ENCODE peak calls at places on chromosomes 6 and 20, in six cellular contexts. One of them, this sample, is unnamed. For H3K9me3, the result is how much of the 10 kb centered on the place peaks cover.

GRCh38 chr20:32828029-32828666 is 8.4 kb downstream of the MAPRE1 start:
- DNase-seq in sigmoid colon: peak
- DNase-seq in stomach: no peak
- DNase-seq in prostate gland: no peak
- DNase-seq in adrenal gland: no peak
- DNase-seq in heart left ventricle: no peak
- DNase-seq in this sample: no peak

GRCh38 chr6:89650579-89650978 is 12.0 kb upstream of the LYRM2 start:
- DNase-seq in sigmoid colon: no peak
- DNase-seq in stomach: no peak
- DNase-seq in prostate gland: no peak
- DNase-seq in adrenal gland: no peak
- DNase-seq in heart left ventricle: no peak
- DNase-seq in this sample: no peak

GRCh38 chr6:10510592-10511367 is 10.4 kb upstream of the GCNT2 start:
- DNase-seq in sigmoid colon: peak
- DNase-seq in stomach: peak
- DNase-seq in prostate gland: peak
- DNase-seq in adrenal gland: peak
- DNase-seq in heart left ventricle: peak
- DNase-seq in this sample: peak

GRCh38 chr6:127176175-127176574 is 57.7 kb downstream of the RSPO3 start:
- DNase-seq in sigmoid colon: no peak
- DNase-seq in stomach: no peak
- DNase-seq in prostate gland: no peak
- DNase-seq in adrenal gland: no peak
- DNase-seq in heart left ventricle: no peak
- DNase-seq in this sample: peak

GRCh38 chr6:168013250-168013915 is 15.9 kb downstream of the KIF25 start:
- DNase-seq in sigmoid colon: no peak
- DNase-seq in stomach: no peak
- DNase-seq in prostate gland: no peak
- DNase-seq in adrenal gland: no peak
- DNase-seq in heart left ventricle: no peak
- DNase-seq in this sample: no peak

GRCh38 chr6:149231786-149232185 is 85.7 kb upstream of the TAB2 start:
- DNase-seq in sigmoid colon: no peak
- DNase-seq in stomach: no peak
- DNase-seq in prostate gland: no peak
- DNase-seq in adrenal gland: no peak
- DNase-seq in heart left ventricle: no peak
- DNase-seq in this sample: no peak

GRCh38 chr6:1310628-1311399 is 1.1 kb upstream of the FOXQ1 start:
- DNase-seq in sigmoid colon: no peak
- DNase-seq in stomach: peak
- DNase-seq in prostate gland: peak
- DNase-seq in adrenal gland: no peak
- DNase-seq in heart left ventricle: no peak
- DNase-seq in this sample: no peak

GRCh38 chr20:3869839-3870634 is 19.1 kb upstream of the PANK2 start:
- DNase-seq in sigmoid colon: no peak
- DNase-seq in stomach: no peak
- DNase-seq in prostate gland: no peak
- DNase-seq in adrenal gland: no peak
- DNase-seq in heart left ventricle: no peak
- DNase-seq in this sample: no peak

GRCh38 chr6:124795879-124796838 is 166.1 kb upstream of the RNF217 start:
- DNase-seq in sigmoid colon: no peak
- DNase-seq in stomach: no peak
- DNase-seq in prostate gland: peak
- DNase-seq in adrenal gland: peak
- DNase-seq in heart left ventricle: no peak
- DNase-seq in this sample: no peak

GRCh38 chr6:28543671-28544131 is 18.0 kb downstream of the GPX5 start:
- DNase-seq in sigmoid colon: no peak
- DNase-seq in stomach: no peak
- DNase-seq in prostate gland: no peak
- DNase-seq in adrenal gland: no peak
- DNase-seq in heart left ventricle: no peak
- DNase-seq in this sample: peak

GRCh38 chr20:9202440-9203080 is 133.7 kb downstream of the PLCB4 start:
- DNase-seq in sigmoid colon: no peak
- DNase-seq in stomach: no peak
- DNase-seq in prostate gland: no peak
- DNase-seq in adrenal gland: no peak
- DNase-seq in heart left ventricle: no peak
- DNase-seq in this sample: no peak

GRCh38 chr6:17280552-17281090 is 540 bp upstream of the RBM24 start:
- DNase-seq in sigmoid colon: peak
- DNase-seq in stomach: peak
- DNase-seq in prostate gland: no peak
- DNase-seq in adrenal gland: no peak
- DNase-seq in heart left ventricle: peak
- DNase-seq in this sample: peak

GRCh38 chr6:113246186-113246585 is 611.0 kb upstream of the MARCKS start:
- DNase-seq in sigmoid colon: no peak
- DNase-seq in stomach: no peak
- DNase-seq in prostate gland: no peak
- DNase-seq in adrenal gland: no peak
- DNase-seq in heart left ventricle: no peak
- DNase-seq in this sample: no peak

GRCh38 chr6:165071906-165072305 is 237.5 kb downstream of the C6orf118 start:
- DNase-seq in sigmoid colon: no peak
- DNase-seq in stomach: no peak
- DNase-seq in prostate gland: no peak
- DNase-seq in adrenal gland: no peak
- DNase-seq in heart left ventricle: no peak
- DNase-seq in this sample: no peak

GRCh38 chr6:106476326-106477105 is 116.0 kb downstream of the CRYBG1 start:
- DNase-seq in sigmoid colon: no peak
- DNase-seq in stomach: no peak
- DNase-seq in prostate gland: no peak
- DNase-seq in adrenal gland: no peak
- DNase-seq in heart left ventricle: no peak
- DNase-seq in this sample: no peak

GRCh38 chr20:33561981-33562601 is 72.2 kb downstream of the CBFA2T2 start:
- DNase-seq in sigmoid colon: peak
- DNase-seq in stomach: peak
- DNase-seq in prostate gland: peak
- DNase-seq in adrenal gland: peak
- DNase-seq in heart left ventricle: peak
- DNase-seq in this sample: peak

GRCh38 chr6:4640139-4640538 is 136.1 kb upstream of the CDYL start:
- DNase-seq in sigmoid colon: no peak
- DNase-seq in stomach: no peak
- DNase-seq in prostate gland: no peak
- DNase-seq in adrenal gland: no peak
- DNase-seq in heart left ventricle: no peak
- DNase-seq in this sample: no peak

GRCh38 chr6:109690373-109690739 is 646 bp downstream of the AK9 start:
- DNase-seq in sigmoid colon: peak
- DNase-seq in stomach: peak
- DNase-seq in prostate gland: peak
- DNase-seq in adrenal gland: peak
- DNase-seq in heart left ventricle: peak
- DNase-seq in this sample: peak

GRCh38 chr20:63775096-63775978 is 35.8 kb downstream of the SLC2A4RG start:
- DNase-seq in sigmoid colon: no peak
- DNase-seq in stomach: no peak
- DNase-seq in prostate gland: no peak
- DNase-seq in adrenal gland: no peak
- DNase-seq in heart left ventricle: no peak
- DNase-seq in this sample: peak

GRCh38 chr6:108650781-108651180 is 90.1 kb downstream of the FOXO3 start:
- DNase-seq in sigmoid colon: no peak
- DNase-seq in stomach: no peak
- DNase-seq in prostate gland: no peak
- DNase-seq in adrenal gland: no peak
- DNase-seq in heart left ventricle: no peak
- DNase-seq in this sample: no peak

DNA sequence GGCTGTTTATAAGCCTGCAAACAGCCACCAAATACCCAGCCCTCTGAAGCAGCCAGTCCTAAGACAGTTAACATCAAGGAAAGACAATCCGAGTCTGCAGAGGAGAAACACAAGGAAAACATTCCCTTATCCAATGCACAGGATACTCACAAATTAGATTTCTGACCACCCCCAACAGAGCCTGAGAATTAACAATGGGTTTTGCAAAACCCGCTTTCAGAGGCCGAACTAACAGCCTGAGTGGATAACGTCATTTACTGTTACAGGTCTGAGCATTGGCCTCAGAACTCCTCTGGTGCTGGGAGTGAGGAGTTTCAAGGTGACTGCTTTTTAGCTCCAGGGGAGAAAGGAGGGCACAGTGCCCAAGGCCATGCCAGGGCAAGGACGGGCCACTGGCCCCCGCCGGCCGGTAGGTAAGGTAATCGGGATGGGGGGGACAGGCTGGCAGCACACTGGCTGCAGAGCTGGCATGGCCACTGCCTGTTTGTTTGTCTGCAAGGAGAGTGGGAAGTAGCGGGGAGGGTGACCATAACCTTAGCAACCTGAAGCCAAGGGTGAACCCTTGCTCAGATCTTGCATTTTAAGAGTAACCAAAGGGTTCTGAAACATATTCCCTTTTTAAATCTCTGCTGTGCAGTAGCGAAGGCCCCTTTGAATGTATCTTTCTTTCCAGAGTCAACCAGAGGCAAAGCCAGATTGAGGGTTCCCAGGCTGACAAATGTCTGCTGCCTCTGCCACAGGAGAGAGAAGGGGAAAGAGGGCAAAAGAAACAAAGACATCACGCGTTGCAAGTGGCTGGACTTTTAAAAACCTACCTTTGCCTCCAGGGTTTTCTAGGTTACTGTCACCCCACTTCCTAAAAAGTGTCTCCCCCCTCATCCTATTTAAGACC is 3.9 kb downstream of the ZMYND8 start:
- DNase-seq in sigmoid colon: no peak
- DNase-seq in stomach: peak
- DNase-seq in prostate gland: no peak
- DNase-seq in adrenal gland: peak
- DNase-seq in heart left ventricle: peak
- DNase-seq in this sample: no peak
- TF ChIP-seq POLR2A in sigmoid colon: no peak
- TF ChIP-seq POLR2A in stomach: no peak
- TF ChIP-seq POLR2A in prostate gland: peak
- TF ChIP-seq POLR2A in adrenal gland: peak
- TF ChIP-seq POLR2A in heart left ventricle: no peak
- TF ChIP-seq POLR2A in this sample: no peak

GRCh38 chr6:32179746-32180405 is 1.7 kb downstream of the RNF5 start:
- DNase-seq in sigmoid colon: no peak
- DNase-seq in stomach: no peak
- DNase-seq in prostate gland: no peak
- DNase-seq in adrenal gland: peak
- DNase-seq in heart left ventricle: no peak
- DNase-seq in this sample: no peak
- H3K27ac ChIP-seq in sigmoid colon: peak
- H3K27ac ChIP-seq in stomach: peak
- H3K27ac ChIP-seq in prostate gland: no peak
- H3K27ac ChIP-seq in adrenal gland: no peak
- H3K27ac ChIP-seq in heart left ventricle: peak
- H3K27ac ChIP-seq in this sample: peak

GRCh38 chr6:58419321-58419720 is 1101.9 kb downstream of the PRIM2 start:
- DNase-seq in sigmoid colon: no peak
- DNase-seq in stomach: no peak
- DNase-seq in prostate gland: no peak
- DNase-seq in adrenal gland: no peak
- DNase-seq in heart left ventricle: no peak
- DNase-seq in this sample: no peak
- H3K9me3 ChIP-seq in sigmoid colon: under half
- H3K9me3 ChIP-seq in stomach: under half
- H3K9me3 ChIP-seq in prostate gland: under half
- H3K9me3 ChIP-seq in adrenal gland: under half
- H3K9me3 ChIP-seq in heart left ventricle: under half
- H3K9me3 ChIP-seq in this sample: under half

GRCh38 chr6:2764610-2765165 is 505 bp upstream of the WRNIP1 start:
- DNase-seq in sigmoid colon: peak
- DNase-seq in stomach: no peak
- DNase-seq in prostate gland: peak
- DNase-seq in adrenal gland: peak
- DNase-seq in heart left ventricle: peak
- DNase-seq in this sample: peak
- TF ChIP-seq POLR2A in sigmoid colon: no peak
- TF ChIP-seq POLR2A in stomach: no peak
- TF ChIP-seq POLR2A in prostate gland: no peak
- TF ChIP-seq POLR2A in adrenal gland: no peak
- TF ChIP-seq POLR2A in heart left ventricle: no peak
- TF ChIP-seq POLR2A in this sample: no peak

GRCh38 chr20:37807901-37808751 is 94.8 kb upstream of the VSTM2L start:
- DNase-seq in sigmoid colon: no peak
- DNase-seq in stomach: no peak
- DNase-seq in prostate gland: no peak
- DNase-seq in adrenal gland: no peak
- DNase-seq in heart left ventricle: no peak
- DNase-seq in this sample: no peak
- H3K27ac ChIP-seq in sigmoid colon: no peak
- H3K27ac ChIP-seq in stomach: no peak
- H3K27ac ChIP-seq in prostate gland: no peak
- H3K27ac ChIP-seq in adrenal gland: no peak
- H3K27ac ChIP-seq in heart left ventricle: no peak
- H3K27ac ChIP-seq in this sample: no peak

GRCh38 chr20:12173333-12173732 is 255.6 kb downstream of the BTBD3 start:
- DNase-seq in sigmoid colon: no peak
- DNase-seq in stomach: no peak
- DNase-seq in prostate gland: no peak
- DNase-seq in adrenal gland: no peak
- DNase-seq in heart left ventricle: no peak
- DNase-seq in this sample: no peak
- H3K9me3 ChIP-seq in sigmoid colon: under half
- H3K9me3 ChIP-seq in stomach: under half
- H3K9me3 ChIP-seq in prostate gland: under half
- H3K9me3 ChIP-seq in adrenal gland: under half
- H3K9me3 ChIP-seq in heart left ventricle: under half
- H3K9me3 ChIP-seq in this sample: under half

DNA sequence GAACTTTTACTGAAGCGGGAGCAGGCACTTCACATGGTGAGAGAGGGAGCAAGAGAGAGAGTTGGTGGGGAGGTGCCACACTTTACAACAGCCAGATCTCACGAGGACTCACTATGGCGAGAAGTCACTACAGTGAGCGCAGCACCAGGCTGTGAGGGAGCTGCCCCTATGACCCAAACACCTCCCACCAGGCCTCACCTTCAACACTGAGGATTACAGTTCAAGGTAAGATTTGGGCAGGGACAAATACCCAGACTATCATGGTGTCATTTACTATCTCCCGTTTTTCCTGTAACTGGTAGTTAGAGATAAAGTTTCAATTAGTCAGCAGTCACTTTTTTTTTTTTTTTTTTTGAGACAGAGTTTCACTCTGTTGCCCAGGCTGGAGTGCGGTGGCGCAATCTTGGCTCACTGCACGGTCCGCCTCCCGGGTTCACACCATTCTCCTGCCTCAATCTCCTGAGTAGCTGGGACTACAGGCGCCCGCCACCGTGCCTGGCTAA is 7.8 kb downstream of the RBCK1 start:
- DNase-seq in sigmoid colon: no peak
- DNase-seq in stomach: no peak
- DNase-seq in prostate gland: no peak
- DNase-seq in adrenal gland: peak
- DNase-seq in heart left ventricle: no peak
- DNase-seq in this sample: no peak
- TF ChIP-seq POLR2A in sigmoid colon: no peak
- TF ChIP-seq POLR2A in stomach: no peak
- TF ChIP-seq POLR2A in prostate gland: no peak
- TF ChIP-seq POLR2A in adrenal gland: no peak
- TF ChIP-seq POLR2A in heart left ventricle: no peak
- TF ChIP-seq POLR2A in this sample: no peak

This sample was measured in uterus.